ENCODE peak calls at places on chromosomes 7 and 10, in ten cellular contexts. W is T-helper 1 cell; I is uterus; F is NCI-H69; Y is activated CD8-positive, alpha-beta memory T cell treated with anti-CD3 and anti-CD28 coated beads, Interleukin-2, amount 50 U/mL, for 4 hours; Q is stimulated activated CD8-positive, alpha-beta memory T cell treated with anti-CD3 and anti-CD28 coated beads, Interleukin-15, amount 100 ng/mL, for 4 hours; B is GM19239; P is WTC11; O is fibroblast of lung; D is effector CD4-positive, alpha-beta T cell. A is an unnamed sample.

GRCh38 chr7:130998993-130999602 is 265.1 kb upstream of the KLF14 start:
- DNase-seq in W (no peak), I (no peak), F (no peak), Y (no peak), Q (no peak), B (no peak), P (no peak), O (peak; percentile 76), D (no peak), A (no peak)

GRCh38 chr10:4661572-4662255 is 164.3 kb upstream of the AKR1E2 start:
- DNase-seq in W (no peak), I (peak; percentile 23), F (no peak), Y (no peak), Q (no peak), B (no peak), P (no peak), O (no peak), D (no peak), A (no peak)

GRCh38 chr10:96588060-96588554 is 1.3 kb upstream of the TM9SF3 start:
- DNase-seq in W (no peak), I (no peak), F (peak; percentile 66), Y (no peak), Q (no peak), B (peak; percentile 35), P (no peak), O (no peak), D (no peak), A (no peak)

GRCh38 chr7:134175724-134176350 is 48.7 kb downstream of the LRGUK start:
- DNase-seq in W (no peak), I (no peak), F (peak; percentile 88), Y (no peak), Q (no peak), B (no peak), P (no peak), O (no peak), D (no peak), A (no peak)

GRCh38 chr7:4951903-4952636 is 6.9 kb downstream of the MMD2 start:
- DNase-seq in W (no peak), I (no peak), F (no peak), Y (no peak), Q (no peak), B (no peak), P (peak; percentile 57), O (peak; percentile 7), D (no peak), A (no peak)

GRCh38 chr7:134645935-134646334 is 718 bp upstream of the BPGM start:
- DNase-seq in W (no peak), I (no peak), F (peak; percentile 36), Y (no peak), Q (no peak), B (no peak), P (no peak), O (peak; percentile 67), D (peak; percentile 2), A (no peak)

GRCh38 chr10:15035385-15036301 is 8.1 kb upstream of the OLAH start:
- DNase-seq in W (no peak), I (no peak), F (no peak), Y (no peak), Q (no peak), B (no peak), P (peak; percentile 27), O (peak; percentile 71), D (no peak), A (no peak)

GRCh38 chr10:6069101-6069931 is 7.1 kb upstream of the IL2RA start:
- DNase-seq in W (no peak), I (no peak), F (no peak), Y (no peak), Q (no peak), B (no peak), P (no peak), O (peak; percentile 29), D (no peak), A (no peak)

GRCh38 chr10:90930971-90931841 is 10.3 kb upstream of the ANKRD1 start:
- DNase-seq in W (no peak), I (peak; percentile 28), F (no peak), Y (no peak), Q (no peak), B (no peak), P (peak; percentile 52), O (peak; percentile 99), D (no peak), A (no peak)

GRCh38 chr7:151512353-151512752 is 7.3 kb downstream of the RHEB start:
- DNase-seq in W (no peak), I (no peak), F (no peak), Y (no peak), Q (no peak), B (no peak), P (no peak), O (no peak), D (no peak), A (no peak)

GRCh38 chr7:874036-874749 is 2.2 kb upstream of the GET4 start:
- DNase-seq in W (no peak), I (peak; percentile 51), F (no peak), Y (no peak), Q (no peak), B (no peak), P (no peak), O (no peak), D (no peak), A (no peak)

GRCh38 chr7:112286294-112287086 is 80.0 kb downstream of the ZNF277 start:
- DNase-seq in W (no peak), I (no peak), F (peak; percentile 99), Y (no peak), Q (no peak), B (no peak), P (no peak), O (no peak), D (no peak), A (peak; percentile 88)

GRCh38 chr7:156374335-156374734 is 266.2 kb upstream of the RNF32 start:
- DNase-seq in W (no peak), I (no peak), F (no peak), Y (no peak), Q (no peak), B (no peak), P (no peak), O (no peak), D (no peak), A (no peak)

GRCh38 chr10:78401882-78402367 is 368.3 kb downstream of the RPS24 start:
- DNase-seq in W (no peak), I (no peak), F (no peak), Y (no peak), Q (no peak), B (no peak), P (peak; percentile 27), O (no peak), D (no peak), A (no peak)

GRCh38 chr7:131381069-131381838 is 53.6 kb downstream of the MKLN1 start:
- DNase-seq in W (no peak), I (no peak), F (peak; percentile 34), Y (no peak), Q (no peak), B (no peak), P (no peak), O (peak; percentile 75), D (no peak), A (no peak)

GRCh38 chr7:123941391-123942180 is 16.5 kb downstream of the SPAM1 start:
- DNase-seq in W (no peak), I (no peak), F (no peak), Y (no peak), Q (no peak), B (no peak), P (no peak), O (no peak), D (no peak), A (no peak)

GRCh38 chr10:106958591-106959328 is 205.7 kb downstream of the SORCS1 start:
- DNase-seq in W (no peak), I (no peak), F (no peak), Y (no peak), Q (no peak), B (no peak), P (no peak), O (no peak), D (no peak), A (no peak)

GRCh38 chr7:67019562-67020390 is 23.1 kb downstream of the TYW1 start:
- DNase-seq in W (no peak), I (no peak), F (peak; percentile 95), Y (no peak), Q (no peak), B (no peak), P (no peak), O (peak; percentile 28), D (no peak), A (peak; percentile 15)

GRCh38 chr10:72025832-72026231 is 61.6 kb downstream of the CHST3 start:
- DNase-seq in W (no peak), I (no peak), F (no peak), Y (no peak), Q (no peak), B (no peak), P (no peak), O (no peak), D (no peak), A (no peak)

GRCh38 chr10:118332948-118333710 is 9.0 kb downstream of the FAM204A start:
- DNase-seq in W (no peak), I (no peak), F (peak; percentile 73), Y (no peak), Q (no peak), B (no peak), P (no peak), O (no peak), D (no peak), A (peak; percentile 61)

GRCh38 chr10:24390146-24390700 is 181.3 kb downstream of the KIAA1217 start:
- DNase-seq in W (no peak), I (no peak), F (no peak), Y (no peak), Q (no peak), B (no peak), P (no peak), O (no peak), D (no peak), A (no peak)

GRCh38 chr10:104089621-104090020 is 3.9 kb upstream of the COL17A1 start:
- DNase-seq in W (no peak), I (no peak), F (no peak), Y (no peak), Q (no peak), B (no peak), P (no peak), O (peak; percentile 13), D (no peak), A (no peak)

GRCh38 chr7:151215396-151215795 is 5.1 kb upstream of the H2BK1 start:
- DNase-seq in W (no peak), I (no peak), F (no peak), Y (no peak), Q (no peak), B (no peak), P (no peak), O (no peak), D (no peak), A (no peak)

GRCh38 chr10:118210276-118210675 is 131.8 kb downstream of the FAM204A start:
- DNase-seq in W (no peak), I (no peak), F (no peak), Y (no peak), Q (no peak), B (no peak), P (no peak), O (peak; percentile 0), D (no peak), A (no peak)

GRCh38 chr10:81838950-81839349 is 36.0 kb upstream of the NRG3 start:
- DNase-seq in W (no peak), I (no peak), F (no peak), Y (no peak), Q (no peak), B (no peak), P (peak; percentile 38), O (no peak), D (no peak), A (no peak)

GRCh38 chr10:17665742-17666141 is 21.8 kb downstream of the STAM start:
- DNase-seq in W (no peak), I (peak; percentile 66), F (no peak), Y (no peak), Q (no peak), B (no peak), P (no peak), O (peak; percentile 92), D (no peak), A (no peak)

GRCh38 chr10:24873281-24873683 is 79.1 kb downstream of the PRTFDC1 start:
- DNase-seq in W (no peak), I (peak; percentile 15), F (peak; percentile 17), Y (no peak), Q (no peak), B (no peak), P (no peak), O (peak; percentile 97), D (no peak), A (no peak)

GRCh38 chr7:30142710-30143109 is 7.9 kb downstream of the MTURN start:
- DNase-seq in W (no peak), I (no peak), F (peak; percentile 89), Y (no peak), Q (no peak), B (no peak), P (no peak), O (peak; percentile 79), D (no peak), A (peak; percentile 39)